ENCODE peak calls at places on chromosomes 3 and 15, in five cellular contexts. O, A, J, K and C are unnamed samples.

GRCh38 chr3:187678869-187679268 is 8.7 kb upstream of the SST start:
- DNase-seq in O (no peak), A (no peak), J (no peak), K (no peak), C (peak; percentile 86)

GRCh38 chr15:67639591-67639990 is 97.1 kb downstream of the MAP2K5 start:
- DNase-seq in O (no peak), A (no peak), J (no peak), K (no peak), C (peak; percentile 85)

GRCh38 chr3:5304789-5305680 is 117.5 kb downstream of the EDEM1 start:
- DNase-seq in O (no peak), A (peak; percentile 28), J (no peak), K (no peak), C (peak; percentile 59)

GRCh38 chr3:141950572-141951493 is 74.4 kb downstream of the ATP1B3 start:
- DNase-seq in O (no peak), A (no peak), J (no peak), K (no peak), C (no peak)

GRCh38 chr15:88440021-88440420 is 27.2 kb downstream of the MRPL46 start:
- DNase-seq in O (no peak), A (no peak), J (no peak), K (no peak), C (peak; percentile 18)

GRCh38 chr3:13002398-13003124 is 70.7 kb downstream of the IQSEC1 start:
- DNase-seq in O (no peak), A (no peak), J (no peak), K (no peak), C (no peak)

GRCh38 chr15:62088361-62088693 is 21.6 kb downstream of the C2CD4A start:
- DNase-seq in O (no peak), A (no peak), J (no peak), K (no peak), C (no peak)

GRCh38 chr3:196238612-196239190 is 22.4 kb downstream of the SLC51A start:
- DNase-seq in O (no peak), A (no peak), J (no peak), K (no peak), C (no peak)

GRCh38 chr15:90099868-90100854 is 2.1 kb downstream of the IDH2 start:
- DNase-seq in O (peak; percentile 51), A (peak; percentile 73), J (no peak), K (peak; percentile 46), C (no peak)

GRCh38 chr3:5187920-5188418 is 462 bp downstream of the EDEM1 start:
- DNase-seq in O (peak; percentile 40), A (peak; percentile 45), J (peak; percentile 73), K (no peak), C (peak; percentile 65)

GRCh38 chr15:94075349-94075748 is 156.0 kb upstream of the MCTP2 start:
- DNase-seq in O (no peak), A (peak; percentile 15), J (no peak), K (peak; percentile 80), C (no peak)

GRCh38 chr3:45796902-45797637 is 734 bp upstream of the SLC6A20 start:
- DNase-seq in O (no peak), A (no peak), J (no peak), K (no peak), C (no peak)

GRCh38 chr3:122975163-122975923 is 52.2 kb downstream of the SEMA5B start:
- DNase-seq in O (no peak), A (peak; percentile 35), J (no peak), K (no peak), C (peak; percentile 95)

GRCh38 chr15:40246496-40247275 is 7.8 kb downstream of the PAK6 start:
- DNase-seq in O (no peak), A (peak; percentile 10), J (peak; percentile 32), K (no peak), C (no peak)

GRCh38 chr15:48413304-48413703 is 82.1 kb downstream of the DUT start:
- DNase-seq in O (no peak), A (no peak), J (no peak), K (no peak), C (no peak)

GRCh38 chr3:158109295-158109803 is 540 bp upstream of the RSRC1 start:
- DNase-seq in O (no peak), A (no peak), J (no peak), K (no peak), C (no peak)

GRCh38 chr3:113105980-113106379 is 105.4 kb upstream of the BOC start:
- DNase-seq in O (no peak), A (no peak), J (no peak), K (no peak), C (no peak)

GRCh38 chr3:152470095-152470494 is 201.4 kb downstream of the MBNL1 start:
- DNase-seq in O (no peak), A (no peak), J (no peak), K (no peak), C (no peak)

GRCh38 chr3:16550305-16550675 is 36.8 kb upstream of the RFTN1 start:
- DNase-seq in O (no peak), A (no peak), J (no peak), K (no peak), C (peak; percentile 45)

GRCh38 chr3:162765524-162765923 is 1268.9 kb downstream of the OTOL1 start:
- DNase-seq in O (no peak), A (no peak), J (no peak), K (no peak), C (no peak)

GRCh38 chr3:75321060-75321459 is 343.1 kb upstream of the FRG2C start:
- DNase-seq in O (no peak), A (no peak), J (no peak), K (no peak), C (peak; percentile 4)

GRCh38 chr15:79425591-79426295 is 6.4 kb upstream of the MINAR1 start:
- DNase-seq in O (no peak), A (no peak), J (no peak), K (no peak), C (no peak)

GRCh38 chr3:13308406-13308805 is 111.7 kb downstream of the NUP210 start:
- DNase-seq in O (no peak), A (no peak), J (peak; percentile 44), K (no peak), C (peak; percentile 85)

GRCh38 chr3:128123231-128123537 is 428 bp downstream of the RUVBL1 start:
- DNase-seq in O (no peak), A (no peak), J (no peak), K (no peak), C (no peak)

GRCh38 chr3:149618151-149619123 is 39.4 kb downstream of the WWTR1 start:
- DNase-seq in O (no peak), A (no peak), J (no peak), K (no peak), C (peak; percentile 95)

GRCh38 chr3:125624341-125624740 is 29.0 kb upstream of the OSBPL11 start:
- DNase-seq in O (no peak), A (no peak), J (no peak), K (no peak), C (peak; percentile 58)

GRCh38 chr3:72100626-72101187 is 315.8 kb upstream of the PROK2 start:
- DNase-seq in O (peak; percentile 93), A (peak; percentile 80), J (peak; percentile 89), K (peak; percentile 57), C (peak; percentile 83)

GRCh38 chr3:114904633-114905032 is 242.5 kb downstream of the ZBTB20 start:
- DNase-seq in O (no peak), A (no peak), J (no peak), K (no peak), C (no peak)

GRCh38 chr15:65396283-65396964 is 18.6 kb upstream of the IGDCC3 start:
- DNase-seq in O (no peak), A (no peak), J (no peak), K (no peak), C (no peak)

GRCh38 chr15:61834076-61834697 is 226.1 kb downstream of the VPS13C start:
- DNase-seq in O (peak; percentile 38), A (peak; percentile 61), J (peak; percentile 81), K (peak; percentile 85), C (peak; percentile 78)

GRCh38 chr3:119579366-119580147 is at the start of gene ADPRH:
- DNase-seq in O (no peak), A (peak; percentile 86), J (peak; percentile 93), K (peak; percentile 51), C (peak; percentile 88)

GRCh38 chr3:47440131-47440530 is 35.6 kb downstream of the SCAP start:
- DNase-seq in O (no peak), A (no peak), J (no peak), K (no peak), C (peak; percentile 45)

GRCh38 chr3:14097616-14098391 is 26.9 kb downstream of the CHCHD4 start:
- DNase-seq in O (no peak), A (no peak), J (no peak), K (no peak), C (no peak)

GRCh38 chr3:196388946-196389345 is 43.3 kb downstream of the UBXN7 start:
- DNase-seq in O (no peak), A (no peak), J (no peak), K (no peak), C (no peak)

GRCh38 chr15:68551296-68551635 is 27.5 kb upstream of the CORO2B start:
- DNase-seq in O (no peak), A (no peak), J (no peak), K (no peak), C (no peak)

GRCh38 chr15:60218256-60218655 is 179.5 kb downstream of the ANXA2 start:
- DNase-seq in O (no peak), A (no peak), J (no peak), K (no peak), C (no peak)

GRCh38 chr3:97291901-97292300 is 472.7 kb upstream of the ARL6 start:
- DNase-seq in O (no peak), A (no peak), J (peak; percentile 42), K (no peak), C (no peak)

GRCh38 chr3:189292667-189293478 is 121.1 kb downstream of the TPRG1 start:
- DNase-seq in O (no peak), A (no peak), J (no peak), K (no peak), C (peak; percentile 28)

GRCh38 chr3:47503033-47503432 is 10.5 kb downstream of the ELP6 start:
- DNase-seq in O (no peak), A (no peak), J (no peak), K (no peak), C (no peak)

DNA sequence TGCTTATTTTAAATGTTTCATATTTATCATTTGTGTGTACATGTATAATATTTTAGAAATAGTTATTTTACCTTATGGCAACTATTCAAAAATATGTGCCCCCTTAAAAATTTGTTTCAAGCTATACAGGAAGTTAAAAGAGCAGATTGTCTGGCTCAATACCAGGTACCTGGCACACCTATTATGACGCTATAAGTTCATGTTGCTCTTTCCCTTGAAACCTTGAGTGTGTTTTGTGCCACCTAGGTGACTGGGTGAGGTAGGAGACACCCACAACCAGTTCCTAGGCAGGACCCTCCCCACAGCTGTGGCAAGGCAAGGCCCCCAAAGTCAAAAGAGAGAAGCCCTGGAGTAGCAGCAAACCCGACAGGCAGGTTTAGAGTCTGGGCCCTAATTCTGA is 20.6 kb upstream of the NEO1 start:
- DNase-seq in O (no peak), A (no peak), J (no peak), K (no peak), C (no peak)
- H3K27ac ChIP-seq in O (no peak overlapping the region), A (no peak overlapping the region), J (no peak overlapping the region), K (no peak overlapping the region), C (no peak overlapping the region)

GRCh38 chr15:85031944-85032587 is 50.4 kb downstream of the PDE8A start:
- DNase-seq in O (no peak), A (no peak), J (no peak), K (no peak), C (no peak)
- H3K4me1 ChIP-seq in O (peaks cover 25% of the 10 kb centered on the region), A (peaks cover 53% of the 10 kb centered on the region), J (peaks cover 62% of the 10 kb centered on the region), K (no peaks in the 10 kb centered on the region), C (peaks cover 16% of the 10 kb centered on the region)

GRCh38 chr3:23752126-23752525 is 53.6 kb upstream of the UBE2E1 start:
- DNase-seq in O (no peak), A (no peak), J (no peak), K (no peak), C (peak; percentile 37)
- H3K27ac ChIP-seq in O (no peak overlapping the region), A (no peak overlapping the region), J (no peak overlapping the region), K (no peak overlapping the region), C (peak overlapping the region; percentile 26)

GRCh38 chr15:80581976-80582375 is 113.1 kb upstream of the ABHD17C start:
- DNase-seq in O (no peak), A (no peak), J (no peak), K (no peak), C (no peak)
- H3K4me1 ChIP-seq in O (no peaks in the 10 kb centered on the region), A (no peaks in the 10 kb centered on the region), J (no peaks in the 10 kb centered on the region), K (no peaks in the 10 kb centered on the region), C (no peaks in the 10 kb centered on the region)